ENCODE peak calls at places on chromosomes 7 and 10, in seven cellular contexts. N, W, Z, L, Y, K and M are unnamed samples.

GRCh38 chr7:82605247-82605864 is 161.8 kb upstream of the CACNA2D1 start:
- DNase-seq in N (peak; percentile 20), W (peak; percentile 58), Z (no peak), L (no peak), Y (peak; percentile 29), K (no peak), M (no peak)

GRCh38 chr10:33193867-33194521 is 140.5 kb downstream of the NRP1 start:
- DNase-seq in N (peak; percentile 54), W (no peak), Z (no peak), L (peak; percentile 22), Y (no peak), K (no peak), M (no peak)

GRCh38 chr7:101875215-101875846 is 57.9 kb downstream of the CUX1 start:
- DNase-seq in N (no peak), W (no peak), Z (no peak), L (no peak), Y (peak; percentile 63), K (no peak), M (no peak)

GRCh38 chr7:77903597-77903996 is 105.0 kb downstream of the PHTF2 start:
- DNase-seq in N (peak; percentile 6), W (no peak), Z (no peak), L (no peak), Y (no peak), K (no peak), M (no peak)

GRCh38 chr10:122139627-122140151 is 131.4 kb upstream of the BTBD16 start:
- DNase-seq in N (no peak), W (no peak), Z (no peak), L (no peak), Y (no peak), K (no peak), M (no peak)

GRCh38 chr10:128751284-128751683 is 625.1 kb upstream of the MKI67 start:
- DNase-seq in N (peak; percentile 32), W (no peak), Z (no peak), L (no peak), Y (no peak), K (no peak), M (no peak)

GRCh38 chr7:48090095-48090805 is 1.2 kb downstream of the UPP1 start:
- DNase-seq in N (peak; percentile 61), W (peak; percentile 39), Z (no peak), L (no peak), Y (peak; percentile 57), K (no peak), M (no peak)

GRCh38 chr10:101120884-101121660 is 10.0 kb upstream of the TLX1 start:
- DNase-seq in N (no peak), W (no peak), Z (peak; percentile 6), L (no peak), Y (no peak), K (no peak), M (no peak)

GRCh38 chr10:34959786-34960185 is 130.4 kb downstream of the CUL2 start:
- DNase-seq in N (no peak), W (no peak), Z (no peak), L (no peak), Y (no peak), K (no peak), M (no peak)

GRCh38 chr10:131195552-131196159 is 115.9 kb downstream of the TCERG1L start:
- DNase-seq in N (no peak), W (no peak), Z (no peak), L (no peak), Y (no peak), K (no peak), M (no peak)

GRCh38 chr10:98260752-98261151 is 7.2 kb downstream of the LOXL4 start:
- DNase-seq in N (no peak), W (no peak), Z (no peak), L (no peak), Y (no peak), K (no peak), M (no peak)

GRCh38 chr7:132141109-132141508 is 435.2 kb downstream of the PLXNA4 start:
- DNase-seq in N (peak; percentile 26), W (no peak), Z (no peak), L (no peak), Y (no peak), K (no peak), M (no peak)

GRCh38 chr10:16183989-16184643 is 252.7 kb upstream of the PTER start:
- DNase-seq in N (no peak), W (no peak), Z (no peak), L (no peak), Y (no peak), K (no peak), M (no peak)

GRCh38 chr10:21364196-21365114 is 161.0 kb downstream of the SKIDA1 start:
- DNase-seq in N (peak; percentile 87), W (peak; percentile 47), Z (no peak), L (no peak), Y (no peak), K (no peak), M (no peak)

GRCh38 chr10:13882112-13882711 is 295.4 kb downstream of the PRPF18 start:
- DNase-seq in N (peak; percentile 99), W (no peak), Z (no peak), L (no peak), Y (no peak), K (no peak), M (no peak)

GRCh38 chr10:58807631-58808024 is 295.0 kb downstream of the BICC1 start:
- DNase-seq in N (peak; percentile 53), W (no peak), Z (no peak), L (no peak), Y (no peak), K (no peak), M (no peak)

GRCh38 chr7:158865977-158866376 is 9.6 kb downstream of the DYNC2I1 start:
- DNase-seq in N (no peak), W (no peak), Z (no peak), L (no peak), Y (no peak), K (no peak), M (no peak)
- H3K27ac ChIP-seq in N (no peak overlapping the region), W (peak overlapping the region; percentile 35), Z (no peak overlapping the region), L (peak overlapping the region; percentile 16), Y (no peak overlapping the region), K (no peak overlapping the region), M (no peak overlapping the region)

GRCh38 chr7:1919539-1920265 is 249.6 kb downstream of the ELFN1 start:
- DNase-seq in N (no peak), W (peak; percentile 43), Z (no peak), L (no peak), Y (peak; percentile 55), K (peak; percentile 38), M (peak; percentile 47)
- H3K27ac ChIP-seq in N (peak overlapping the region; percentile 27), W (no peak overlapping the region), Z (no peak overlapping the region), L (no peak overlapping the region), Y (no peak overlapping the region), K (peak overlapping the region; percentile 47), M (no peak overlapping the region)

DNA sequence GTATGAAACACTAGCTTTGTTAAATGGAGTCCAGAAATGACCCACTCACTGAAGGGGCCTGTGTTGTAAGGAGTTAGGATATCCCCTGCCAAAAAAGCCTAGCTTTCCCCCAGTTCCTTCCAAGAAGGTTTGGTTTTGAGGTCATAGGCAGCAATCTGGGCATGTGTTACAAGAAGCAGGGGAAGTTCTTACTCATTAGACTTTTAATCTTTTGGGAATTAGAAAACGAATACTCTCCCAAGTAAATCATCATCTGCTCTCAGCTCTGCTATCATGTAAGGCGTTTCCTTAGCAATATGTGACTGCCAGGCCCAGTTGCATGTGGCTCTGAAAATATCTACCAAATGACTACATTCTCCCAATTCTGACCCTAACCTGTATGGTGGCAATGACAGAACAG is 3.7 kb downstream of the NOD1 start:
- DNase-seq in N (peak; percentile 95), W (no peak), Z (no peak), L (no peak), Y (no peak), K (no peak), M (no peak)
- H3K27ac ChIP-seq in N (peak overlapping the region; percentile 55), W (peak overlapping the region; percentile 13), Z (no peak overlapping the region), L (no peak overlapping the region), Y (peak overlapping the region; percentile 94), K (no peak overlapping the region), M (no peak overlapping the region)

GRCh38 chr10:18647945-18648344 is 3.4 kb downstream of the NSUN6 start:
- DNase-seq in N (no peak), W (no peak), Z (no peak), L (no peak), Y (no peak), K (no peak), M (no peak)

GRCh38 chr10:18649364-18649959 is 1.9 kb downstream of the NSUN6 start:
- DNase-seq in N (no peak), W (no peak), Z (no peak), L (no peak), Y (no peak), K (no peak), M (no peak)

GRCh38 chr10:18653112-18653511 is 1.7 kb upstream of the NSUN6 start:
- DNase-seq in N (no peak), W (no peak), Z (no peak), L (no peak), Y (no peak), K (no peak), M (no peak)

GRCh38 chr10:18650618-18651017 is 769 bp downstream of the NSUN6 start:
- DNase-seq in N (no peak), W (no peak), Z (no peak), L (no peak), Y (no peak), K (no peak), M (no peak)

DNA sequence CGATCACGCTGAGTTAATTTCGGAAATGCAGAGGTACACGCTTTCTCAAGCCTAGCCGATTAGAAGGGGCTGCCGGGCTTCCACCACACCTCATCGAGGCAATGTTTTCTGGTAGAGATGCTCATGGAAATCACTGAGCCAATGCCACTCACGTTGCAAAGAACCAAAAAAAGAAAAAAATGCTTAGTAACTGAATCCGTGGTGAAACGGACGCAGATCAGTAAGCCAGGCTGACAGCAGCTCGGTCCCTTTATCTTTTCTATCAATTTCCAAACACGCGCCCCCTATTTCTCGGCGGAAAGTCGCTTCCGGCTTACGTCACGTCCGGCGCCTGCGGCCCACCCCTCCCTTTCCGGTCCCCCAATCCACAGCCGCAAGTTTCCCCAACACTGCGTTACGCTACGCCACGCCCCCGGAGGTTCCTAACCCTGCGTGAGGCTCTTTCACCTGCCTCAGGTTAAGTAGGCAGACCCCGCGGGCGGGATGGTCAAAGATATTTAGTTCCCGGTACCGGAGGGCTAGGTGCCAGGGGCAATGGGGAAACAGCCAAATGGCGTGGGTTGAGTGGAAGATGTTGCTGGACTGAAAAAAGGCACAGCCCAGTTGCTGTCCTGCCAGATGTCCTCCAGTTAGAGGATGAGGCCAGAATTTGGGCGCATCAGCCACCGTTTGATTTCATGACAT is at the start of gene NSUN6:
- DNase-seq in N (peak; percentile 88), W (peak; percentile 89), Z (peak; percentile 91), L (peak; percentile 81), Y (peak; percentile 90), K (peak; percentile 85), M (peak; percentile 83)
- H3K27ac ChIP-seq in N (peak within 1 kb of the TSS; percentile 92), W (peak within 1 kb of the TSS; percentile 82), Z (peak within 1 kb of the TSS; percentile 89), L (peak within 1 kb of the TSS; percentile 86), Y (peak within 1 kb of the TSS; percentile 89), K (peak within 1 kb of the TSS; percentile 85), M (peak within 1 kb of the TSS; percentile 74)

GRCh38 chr7:30503273-30504212 is 1.1 kb downstream of the GGCT start:
- DNase-seq in N (peak; percentile 2), W (no peak), Z (no peak), L (no peak), Y (no peak), K (no peak), M (no peak)
- H3K27ac ChIP-seq in N (peak overlapping the region; percentile 70), W (no peak overlapping the region), Z (no peak overlapping the region), L (no peak overlapping the region), Y (no peak overlapping the region), K (peak overlapping the region; percentile 67), M (no peak overlapping the region)

DNA sequence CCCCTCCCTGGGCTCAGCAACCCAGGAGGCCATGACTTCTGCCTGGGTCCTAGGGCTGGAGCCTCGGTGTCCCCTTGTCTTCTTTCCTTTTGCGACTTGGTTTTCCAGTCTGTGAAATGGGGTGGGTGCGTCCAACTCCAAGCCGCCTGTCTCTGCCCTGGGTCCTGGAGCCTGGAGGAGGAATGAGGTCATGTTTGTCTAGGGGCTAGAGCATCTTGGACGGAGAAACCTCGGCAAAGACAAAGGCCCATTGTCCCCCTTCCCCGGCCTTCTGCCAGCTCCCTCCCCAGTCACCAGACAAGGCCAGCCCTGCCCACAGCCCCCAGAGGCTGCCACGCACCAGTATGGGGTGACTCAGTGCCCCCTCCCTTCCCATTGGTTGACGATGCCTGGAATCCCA is 39.8 kb upstream of the ELN start:
- DNase-seq in N (peak; percentile 74), W (no peak), Z (no peak), L (no peak), Y (no peak), K (peak; percentile 16), M (no peak)
- H3K27ac ChIP-seq in N (no peak overlapping the region), W (no peak overlapping the region), Z (no peak overlapping the region), L (no peak overlapping the region), Y (no peak overlapping the region), K (peak overlapping the region; percentile 45), M (peak overlapping the region; percentile 26)